ENCODE peak calls at places on chromosomes 2 and 18, in four cellular contexts. N is HCT116, T is H1, V is K562. H is an unnamed sample.

GRCh38 chr18:37564796-37565137 is 831 bp downstream of the CELF4 start:
- DNase-seq in N (no peak), T (no peak), V (peak; percentile 41), H (peak; percentile 70)

GRCh38 chr2:128261245-128262128 is 57.2 kb downstream of the HS6ST1 start:
- DNase-seq in N (no peak), T (no peak), V (no peak), H (no peak)

GRCh38 chr2:173395567-173396351 is 41.1 kb downstream of the CDCA7 start:
- DNase-seq in N (no peak), T (no peak), V (peak; percentile 17), H (no peak)

GRCh38 chr2:74379851-74380789 is at the start of gene DCTN1:
- DNase-seq in N (no peak), T (no peak), V (peak; percentile 52), H (peak; percentile 33)

GRCh38 chr18:76348267-76349066 is 146.6 kb downstream of the ZNF516 start:
- DNase-seq in N (no peak), T (no peak), V (no peak), H (peak; percentile 59)

GRCh38 chr2:45009928-45010705 is 865 bp upstream of the SIX2 start:
- DNase-seq in N (no peak), T (no peak), V (no peak), H (peak; percentile 90)

GRCh38 chr2:69933839-69934613 is 19.1 kb downstream of the MXD1 start:
- DNase-seq in N (no peak), T (no peak), V (peak; percentile 75), H (no peak)

GRCh38 chr2:36507408-36507812 is 90.6 kb downstream of the FEZ2 start:
- DNase-seq in N (peak; percentile 27), T (peak; percentile 70), V (peak; percentile 56), H (peak; percentile 68)

GRCh38 chr2:134586289-134586980 is 132.4 kb downstream of the TMEM163 start:
- DNase-seq in N (no peak), T (no peak), V (no peak), H (no peak)

GRCh38 chr2:149098722-149099121 is 60.2 kb downstream of the LYPD6B start:
- DNase-seq in N (no peak), T (no peak), V (no peak), H (peak; percentile 69)

GRCh38 chr2:149104221-149104620 is 65.7 kb downstream of the LYPD6B start:
- DNase-seq in N (no peak), T (no peak), V (no peak), H (no peak)

GRCh38 chr2:149099298-149099697 is 60.8 kb downstream of the LYPD6B start:
- DNase-seq in N (no peak), T (no peak), V (no peak), H (no peak)

GRCh38 chr2:149100739-149101699 is 62.5 kb downstream of the LYPD6B start:
- DNase-seq in N (no peak), T (no peak), V (no peak), H (no peak)

GRCh38 chr2:149101818-149102217 is 63.3 kb downstream of the LYPD6B start:
- DNase-seq in N (no peak), T (no peak), V (no peak), H (no peak)
- TF ChIP-seq JUND in N (no peak), T (no peak), V (no peak), H (no peak)

DNA sequence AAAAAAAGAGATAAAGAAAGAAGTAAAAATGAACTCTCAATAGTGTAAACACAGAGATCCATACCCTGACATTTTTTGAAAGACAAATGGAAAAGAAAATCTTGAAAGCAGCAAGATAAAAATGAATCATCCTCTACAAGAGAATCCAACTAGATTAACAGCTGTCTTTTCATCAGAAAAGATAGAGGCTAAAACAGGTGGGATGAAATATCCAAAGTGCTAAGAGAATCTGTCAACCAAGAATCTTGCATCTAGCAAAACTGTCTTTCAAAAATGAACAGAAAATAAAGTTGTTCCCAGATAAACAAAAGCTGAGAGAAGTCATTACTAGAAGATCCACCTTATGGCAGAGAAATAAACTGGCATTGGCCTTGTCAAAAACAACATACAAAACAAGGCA is 117.3 kb upstream of the MAPRE2 start:
- DNase-seq in N (no peak), T (no peak), V (no peak), H (no peak)
- TF ChIP-seq JUND in N (no peak), T (no peak), V (no peak), H (no peak)

GRCh38 chr2:237475704-237476107 is 11.3 kb upstream of the MLPH start:
- DNase-seq in N (no peak), T (no peak), V (no peak), H (peak; percentile 31)
- TF ChIP-seq JUND in N (no peak), T (no peak), V (no peak), H (no peak)

DNA sequence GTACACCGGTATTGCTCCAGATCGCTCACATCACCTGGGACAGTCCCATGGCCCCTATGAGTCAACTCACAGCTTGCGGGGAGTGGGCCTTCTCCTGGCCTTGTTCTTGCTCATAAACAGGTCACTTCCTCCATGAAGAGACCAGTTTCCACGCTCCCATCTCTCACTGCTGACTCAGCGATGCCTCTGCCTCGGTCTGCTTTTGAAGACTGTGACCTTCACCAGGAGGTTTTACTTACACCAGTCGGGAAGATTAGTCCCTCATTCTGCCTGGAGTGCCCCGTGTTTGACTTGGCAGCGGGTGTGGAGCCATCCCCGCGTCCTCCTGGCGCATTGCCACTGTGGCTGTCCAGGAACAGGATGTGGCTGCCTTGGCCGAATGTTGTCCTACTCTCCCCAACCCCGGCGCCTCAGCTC is 159.8 kb downstream of the RHBDD1 start:
- DNase-seq in N (peak; percentile 99), T (no peak), V (no peak), H (no peak)
- TF ChIP-seq JUND in N (peak; percentile 97), T (no peak), V (no peak), H (no peak)

H was measured in T47D.